ENCODE peak calls at places on chromosome 9, in four cellular contexts. K, Z, M and W are unnamed samples.

GRCh38 chr9:3361689-3362392 is 164.0 kb downstream of the RFX3 start:
- DNase-seq in M (no peak), K (no peak), Z (no peak), W (no peak)

GRCh38 chr9:98654247-98654646 is 54.5 kb downstream of the GABBR2 start:
- DNase-seq in K (no peak), Z (no peak), M (no peak), W (no peak)

GRCh38 chr9:126986506-126986951 is 71.9 kb downstream of the RALGPS1 start:
- DNase-seq in K (no peak), Z (no peak), M (no peak), W (no peak)

GRCh38 chr9:73715591-73715990 is 563.9 kb downstream of the ANXA1 start:
- DNase-seq in K (no peak), Z (no peak), M (no peak), W (no peak)

GRCh38 chr9:134490446-134490845 is 151.2 kb upstream of the COL5A1 start:
- DNase-seq in K (no peak), Z (no peak), M (peak), W (no peak)

GRCh38 chr9:123933401-123933800 is 3.5 kb upstream of the DENND1A start:
- DNase-seq in K (no peak), M (no peak), Z (no peak), W (no peak)

GRCh38 chr9:88722753-88723152 is 187.8 kb downstream of the NXNL2 start:
- DNase-seq in M (no peak), K (no peak), Z (no peak), W (no peak)

GRCh38 chr9:22256381-22256780 is 190.2 kb upstream of the DMRTA1 start:
- DNase-seq in M (no peak), K (no peak), Z (no peak), W (no peak)

GRCh38 chr9:105393576-105394344 is 54.1 kb upstream of the FSD1L start:
- DNase-seq in M (no peak), Z (no peak), K (no peak), W (no peak)

GRCh38 chr9:105392531-105392930 is 55.3 kb upstream of the FSD1L start:
- DNase-seq in K (no peak), Z (no peak), M (no peak), W (no peak)

GRCh38 chr9:105385372-105385985 is 62.4 kb upstream of the FSD1L start:
- DNase-seq in M (no peak), K (no peak), Z (peak), W (no peak)

GRCh38 chr9:105389789-105390188 is 58.0 kb upstream of the FSD1L start:
- DNase-seq in Z (no peak), K (no peak), M (no peak), W (no peak)

DNA sequence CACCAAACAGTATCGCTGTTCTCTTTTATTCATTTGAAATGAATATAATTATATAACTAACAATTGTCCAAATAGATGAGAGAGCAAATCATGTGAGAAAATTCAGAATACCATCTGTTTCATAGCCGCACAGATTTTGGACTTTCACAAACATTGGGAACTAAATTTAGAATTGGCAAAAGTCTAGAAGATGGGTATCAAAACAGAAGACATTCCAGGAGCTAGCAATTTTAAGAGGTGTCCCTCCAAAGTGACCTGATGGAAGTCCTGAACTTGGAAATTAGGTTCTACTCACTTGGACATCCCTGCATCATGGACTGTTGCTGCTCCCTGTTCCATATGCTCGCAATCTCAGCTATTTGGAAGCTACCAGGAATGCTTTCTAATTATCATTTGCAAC is 56.9 kb upstream of the FSD1L start:
- DNase-seq in K (no peak), M (no peak), Z (no peak), W (no peak)
- TF ChIP-seq CTCF in K (no peak), M (no peak), Z (no peak), W (no peak)

GRCh38 chr9:37954581-37954981 is 50.7 kb upstream of the SLC25A51 start:
- DNase-seq in K (no peak), Z (no peak), M (no peak), W (no peak)
- H3K27ac ChIP-seq in K (no peak), Z (peak), M (peak), W (no peak)

GRCh38 chr9:70080481-70081119 is 37.0 kb downstream of the MAMDC2 start:
- DNase-seq in Z (no peak), K (no peak), M (peak), W (no peak)

GRCh38 chr9:70076678-70077077 is 33.0 kb downstream of the MAMDC2 start:
- DNase-seq in M (no peak), Z (peak), K (no peak), W (no peak)

GRCh38 chr9:70083429-70083828 is 39.8 kb downstream of the MAMDC2 start:
- DNase-seq in Z (peak), K (no peak), M (no peak), W (no peak)

GRCh38 chr9:70081120-70081495 is 37.5 kb downstream of the MAMDC2 start:
- DNase-seq in K (no peak), Z (peak), M (no peak), W (no peak)

DNA sequence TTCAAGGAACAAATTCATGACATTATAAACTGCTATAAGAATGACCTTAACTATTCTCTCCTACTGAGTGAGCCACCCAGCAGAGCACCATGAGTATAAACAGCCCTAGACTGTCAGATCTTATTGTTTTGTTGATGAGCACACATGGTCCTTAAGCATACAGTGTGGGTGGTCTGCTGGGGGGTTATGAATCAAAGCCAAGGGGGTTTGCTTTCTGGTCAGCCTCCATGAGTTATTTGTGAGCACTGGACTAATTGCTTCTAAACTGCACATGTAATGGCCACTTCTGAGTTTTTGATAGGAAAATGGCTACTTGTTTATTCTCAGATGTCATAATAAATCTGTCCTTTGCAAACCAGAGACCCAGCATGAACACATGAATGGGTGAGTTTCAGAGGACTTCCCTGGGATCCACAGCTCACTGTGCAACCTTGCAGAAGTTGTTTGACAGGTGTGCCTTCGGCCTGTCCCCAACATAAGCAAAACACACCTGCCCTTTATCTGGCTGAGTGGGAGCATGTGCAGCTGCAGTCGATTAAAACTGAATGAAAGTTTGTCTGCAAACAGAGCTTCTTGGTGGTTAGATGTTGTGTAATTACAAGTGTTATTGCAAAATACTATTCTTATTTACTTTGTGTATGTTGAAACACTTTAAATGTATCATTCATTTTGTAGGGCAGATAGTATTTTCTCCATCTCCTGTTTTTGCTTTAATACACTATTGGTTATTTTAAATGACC is 35.9 kb downstream of the MAMDC2 start:
- DNase-seq in Z (peak), M (no peak), K (no peak), W (no peak)
- TF ChIP-seq CTCF in Z (no peak), M (no peak), K (no peak), W (no peak)

GRCh38 chr9:128358861-128359260 is 12.3 kb upstream of the URM1 start:
- DNase-seq in Z (no peak), M (no peak), K (no peak), W (no peak)

GRCh38 chr9:128360826-128361225 is 10.3 kb upstream of the URM1 start:
- DNase-seq in K (no peak), Z (no peak), M (no peak), W (no peak)

GRCh38 chr9:128361981-128362646 is 9.1 kb upstream of the URM1 start:
- DNase-seq in K (peak), M (peak), Z (peak), W (peak)

GRCh38 chr9:128362774-128363173 is 8.4 kb upstream of the URM1 start:
- DNase-seq in K (no peak), M (no peak), Z (no peak), W (no peak)

DNA sequence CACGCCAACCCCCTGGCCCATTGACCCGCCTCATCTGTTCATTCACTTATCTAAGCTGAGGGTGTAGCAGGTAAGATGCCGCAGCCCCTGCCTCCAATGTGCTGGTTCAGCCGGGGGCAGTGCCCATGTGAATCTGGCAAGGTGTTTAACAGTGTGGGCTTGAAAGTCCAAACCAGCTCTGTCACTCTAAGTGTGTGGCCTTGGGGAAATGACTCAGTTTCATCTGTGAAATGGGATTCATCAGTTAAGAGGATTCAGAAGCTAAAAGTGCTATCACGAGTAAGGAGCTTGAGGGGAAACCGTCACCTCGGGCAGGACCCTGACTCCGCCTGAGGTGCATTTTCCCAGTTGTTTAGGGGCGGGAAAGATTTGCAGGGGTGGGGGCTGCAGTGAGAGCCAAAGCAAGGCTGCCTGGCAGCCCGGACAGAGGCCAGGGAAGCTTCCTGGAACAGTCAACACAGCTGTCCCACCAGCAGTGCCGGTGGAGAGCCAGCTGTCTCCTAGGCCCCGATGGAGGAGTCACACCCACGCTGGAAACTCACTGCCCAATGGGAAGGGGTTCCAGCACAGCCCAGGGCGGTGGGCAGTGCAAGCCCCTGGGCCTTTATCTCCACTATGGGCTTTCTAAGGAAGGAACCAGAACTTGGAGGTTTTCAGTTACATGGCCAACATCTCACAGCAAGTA is 9.7 kb upstream of the URM1 start:
- DNase-seq in K (no peak), Z (no peak), M (no peak), W (no peak)
- H3K27ac ChIP-seq in K (peak), Z (peak), M (peak), W (peak)

GRCh38 chr9:114754574-114754973 is 51.3 kb downstream of the TNFSF15 start:
- DNase-seq in K (no peak), M (no peak), Z (no peak), W (no peak)

GRCh38 chr9:114759512-114759911 is 46.3 kb downstream of the TNFSF15 start:
- DNase-seq in M (no peak), Z (no peak), K (no peak), W (no peak)

GRCh38 chr9:114756920-114757319 is 48.9 kb downstream of the TNFSF15 start:
- DNase-seq in K (no peak), M (no peak), Z (no peak), W (no peak)

GRCh38 chr9:114757984-114758383 is 47.9 kb downstream of the TNFSF15 start:
- DNase-seq in M (no peak), Z (no peak), K (no peak), W (no peak)

GRCh38 chr9:114757395-114757794 is 48.4 kb downstream of the TNFSF15 start:
- DNase-seq in Z (no peak), M (no peak), K (no peak), W (no peak)
- TF ChIP-seq CTCF in Z (no peak), M (no peak), K (no peak), W (no peak)

GRCh38 chr9:130927338-130927737 is 11.7 kb downstream of the FIBCD1 start:
- DNase-seq in Z (no peak), M (no peak), K (no peak), W (no peak)
- H3K27ac ChIP-seq in Z (no peak), M (no peak), K (no peak), W (no peak)

DNA sequence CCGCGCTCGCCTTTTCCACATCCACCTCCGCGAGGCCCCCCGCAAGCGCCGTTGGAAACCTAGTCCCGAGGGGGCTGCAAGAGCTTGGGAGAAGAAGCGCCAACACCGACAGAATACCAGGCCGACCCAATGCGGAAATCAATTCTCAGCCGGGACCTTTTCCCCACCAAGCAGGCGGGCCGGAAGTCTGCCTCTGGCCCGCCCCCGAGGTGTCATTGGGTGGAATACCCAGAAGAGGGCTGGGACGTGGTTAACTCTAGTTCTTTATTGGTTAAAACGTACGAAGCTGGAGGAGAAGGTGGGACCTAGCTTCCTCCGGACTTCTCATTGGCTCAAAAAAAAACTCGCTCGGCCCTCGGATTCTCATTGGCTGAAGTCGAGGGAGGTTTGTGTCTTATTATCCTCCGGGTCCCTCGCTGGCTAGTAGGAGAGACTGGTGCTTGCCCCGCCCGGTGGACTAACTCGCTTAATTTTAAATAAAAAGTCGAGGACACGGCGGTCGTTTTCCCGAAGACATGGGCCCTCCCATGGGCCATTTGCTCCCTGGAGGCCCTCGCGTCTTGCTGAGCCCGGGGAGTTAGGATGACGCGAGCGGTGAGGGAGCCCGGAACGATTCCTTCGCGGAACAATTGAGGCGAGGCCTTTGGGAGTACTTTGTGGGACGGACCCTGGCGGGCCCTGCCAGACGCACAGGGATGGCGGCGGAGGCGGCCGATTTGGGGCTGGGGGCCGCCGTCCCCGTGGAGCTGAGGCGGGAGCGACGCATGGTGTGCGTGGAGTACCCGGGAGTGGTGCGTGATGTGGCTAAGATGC is at the start of gene GTF3C5:
- DNase-seq in M (peak), Z (peak), K (peak), W (peak)
- TF ChIP-seq CTCF in M (peak), Z (no peak), K (no peak), W (no peak)

DNA sequence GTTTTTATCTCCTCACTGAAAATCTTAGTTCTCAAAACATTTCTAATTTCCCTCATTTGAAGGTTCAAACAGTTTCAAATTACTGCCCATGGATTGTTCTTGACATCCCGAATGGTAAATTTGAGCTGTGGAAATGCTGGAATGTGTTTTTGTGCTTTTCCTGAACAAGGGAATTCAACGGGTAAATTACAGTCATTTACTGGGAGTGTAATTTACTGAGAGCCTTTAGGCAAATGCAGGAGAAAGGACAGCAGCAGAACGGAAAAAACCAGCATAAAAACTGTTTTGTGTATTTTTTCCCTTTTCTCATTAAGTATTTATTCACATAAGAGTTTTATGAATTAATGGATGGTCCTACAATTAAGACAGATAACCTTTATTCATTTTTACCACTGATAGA is 139.2 kb downstream of the PBX3 start:
- DNase-seq in Z (no peak), K (no peak), M (no peak), W (no peak)
- H3K27ac ChIP-seq in Z (no peak), K (no peak), M (no peak), W (no peak)

GRCh38 chr9:112822618-112823017 is 68.1 kb downstream of the SLC46A2 start:
- DNase-seq in M (no peak), K (no peak), Z (no peak), W (no peak)
- TF ChIP-seq CTCF in M (no peak), K (no peak), Z (no peak), W (no peak)

GRCh38 chr9:32725066-32725860 is 58.1 kb upstream of the TMEM215 start:
- DNase-seq in M (no peak), K (no peak), Z (no peak), W (no peak)

GRCh38 chr9:32722704-32723103 is 60.6 kb upstream of the TMEM215 start:
- DNase-seq in M (no peak), K (no peak), Z (no peak), W (no peak)

GRCh38 chr9:32728181-32728580 is 55.2 kb upstream of the TMEM215 start:
- DNase-seq in Z (no peak), K (no peak), M (no peak), W (no peak)

DNA sequence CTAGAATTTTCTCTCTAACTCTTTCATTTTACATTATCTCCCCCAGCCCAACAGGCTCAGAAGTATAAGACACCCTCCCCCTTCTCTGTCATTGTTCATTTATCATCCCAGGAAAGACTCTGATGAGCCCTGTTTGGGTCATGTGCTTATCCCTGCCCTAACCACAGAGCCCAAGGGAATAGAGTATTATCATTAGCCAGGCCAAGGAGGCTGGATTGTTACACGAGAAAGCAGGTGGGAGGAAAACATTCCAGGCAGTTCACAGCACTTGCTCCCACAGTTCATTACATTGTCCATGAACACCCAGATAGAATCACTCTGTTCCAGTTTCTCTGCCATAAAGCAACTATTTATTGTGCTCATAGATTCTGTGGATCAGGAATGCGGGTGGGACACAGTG is 59.5 kb upstream of the TMEM215 start:
- DNase-seq in K (no peak), Z (no peak), M (no peak), W (no peak)
- H3K27ac ChIP-seq in K (no peak), Z (no peak), M (no peak), W (no peak)